ENCODE peak calls at places on chromosome 13, in seven cellular contexts. J is A549, X is SJCRH30, I is DND-41, D is HCT116, Y is psoas muscle, A is hepatocyte. E is an unnamed sample. For H3K9me3, the result is how much of the 10 kb centered on the place peaks cover.

GRCh38 chr13:73809561-73809960 is 324.6 kb downstream of the KLF12 start:
- DNase-seq in A (no peak), Y (no peak), X (no peak), D (no peak), J (peak), I (no peak), E (no peak)

GRCh38 chr13:80901111-80902014 is 560.4 kb upstream of the SPRY2 start:
- DNase-seq in D (no peak), A (peak), J (no peak), Y (no peak), X (peak), I (no peak), E (no peak)

GRCh38 chr13:48093588-48093987 is 1.3 kb downstream of the MED4 start:
- DNase-seq in J (no peak), I (no peak), Y (no peak), X (no peak), D (no peak), A (no peak), E (no peak)

GRCh38 chr13:94673841-94674240 is 38.5 kb downstream of the SOX21 start:
- DNase-seq in D (no peak), Y (no peak), I (no peak), X (no peak), J (no peak), A (no peak), E (no peak)

GRCh38 chr13:109348514-109349340 is 437.7 kb downstream of the IRS2 start:
- DNase-seq in Y (no peak), J (peak), I (no peak), X (no peak), D (no peak), A (no peak), E (peak)

GRCh38 chr13:80132741-80133601 is 208.0 kb downstream of the SPRY2 start:
- DNase-seq in A (peak), Y (peak), X (peak), D (no peak), J (peak), I (no peak), E (peak)

GRCh38 chr13:95385808-95386207 is 84.6 kb upstream of the ABCC4 start:
- DNase-seq in X (no peak), A (no peak), J (no peak), Y (no peak), I (no peak), D (no peak), E (no peak)

GRCh38 chr13:108924154-108924940 is 294.9 kb downstream of the MYO16 start:
- DNase-seq in A (no peak), I (no peak), X (no peak), Y (no peak), D (no peak), J (no peak), E (no peak)

GRCh38 chr13:51687928-51688714 is 103.9 kb downstream of the WDFY2 start:
- DNase-seq in D (no peak), Y (no peak), I (no peak), X (no peak), A (no peak), J (no peak), E (no peak)

GRCh38 chr13:28326081-28326480 is 168.8 kb downstream of the FLT1 start:
- DNase-seq in I (no peak), Y (no peak), D (no peak), A (no peak), J (no peak), X (no peak), E (no peak)

GRCh38 chr13:72998012-72998411 is 60.8 kb upstream of the KLF5 start:
- DNase-seq in I (no peak), A (no peak), X (no peak), D (no peak), J (no peak), Y (no peak), E (no peak)

GRCh38 chr13:89925107-89925506 is 1422.4 kb upstream of the MIR17HG start:
- DNase-seq in D (peak), X (peak), Y (no peak), I (no peak), J (peak), A (peak), E (no peak)

GRCh38 chr13:27921961-27922910 is 2.4 kb downstream of the PDX1 start:
- DNase-seq in X (no peak), I (no peak), D (no peak), Y (no peak), J (no peak), A (no peak), E (no peak)

GRCh38 chr13:112182251-112182650 is 115.3 kb downstream of the SOX1 start:
- DNase-seq in A (no peak), J (no peak), I (no peak), X (no peak), D (no peak), Y (no peak), E (no peak)

GRCh38 chr13:49517461-49517860 is 21.7 kb downstream of the PHF11 start:
- DNase-seq in I (no peak), D (no peak), A (peak), Y (no peak), J (no peak), X (no peak), E (no peak)

GRCh38 chr13:75055296-75055695 is 426.7 kb downstream of the TBC1D4 start:
- DNase-seq in Y (no peak), J (no peak), A (no peak), D (no peak), X (no peak), I (no peak), E (no peak)

GRCh38 chr13:90427322-90428272 is 919.9 kb upstream of the MIR17HG start:
- DNase-seq in J (no peak), D (no peak), X (peak), Y (no peak), A (no peak), I (no peak), E (no peak)

GRCh38 chr13:81017525-81018152 is 676.7 kb upstream of the SPRY2 start:
- DNase-seq in A (peak), Y (no peak), X (no peak), J (peak), D (peak), I (no peak), E (peak)

GRCh38 chr13:35956074-35956473 is 175.1 kb downstream of the DCLK1 start:
- DNase-seq in J (no peak), Y (no peak), I (no peak), X (no peak), D (no peak), A (no peak), E (no peak)

GRCh38 chr13:97202761-97203160 is 19.4 kb upstream of the MBNL2 start:
- DNase-seq in J (no peak), X (no peak), I (no peak), Y (no peak), D (no peak), A (no peak), E (no peak)

GRCh38 chr13:35876601-35877000 is 254.6 kb downstream of the DCLK1 start:
- DNase-seq in X (no peak), A (no peak), D (no peak), J (no peak), Y (no peak), I (no peak), E (no peak)

GRCh38 chr13:72104656-72105180 is 237.7 kb upstream of the DACH1 start:
- DNase-seq in D (no peak), X (no peak), J (no peak), Y (no peak), I (no peak), A (no peak), E (no peak)

GRCh38 chr13:47230155-47230554 is 333.3 kb upstream of the HTR2A start:
- DNase-seq in I (no peak), A (no peak), Y (no peak), X (no peak), D (no peak), J (no peak), E (no peak)

GRCh38 chr13:44703371-44703770 is 127.2 kb upstream of the TSC22D1 start:
- DNase-seq in X (no peak), A (peak), Y (no peak), D (no peak), I (no peak), J (no peak), E (no peak)

GRCh38 chr13:85738696-85739320 is 60.4 kb downstream of the SLITRK6 start:
- DNase-seq in I (no peak), X (no peak), J (no peak), Y (no peak), D (no peak), A (no peak), E (no peak)

GRCh38 chr13:112450118-112450517 is 74.0 kb downstream of the SPACA7 start:
- DNase-seq in I (no peak), A (no peak), X (no peak), D (no peak), Y (no peak), J (no peak), E (no peak)

GRCh38 chr13:112697756-112698655 is 8.2 kb downstream of the ATP11A start:
- DNase-seq in D (no peak), Y (peak), A (no peak), X (no peak), J (no peak), I (no peak), E (no peak)

GRCh38 chr13:61406275-61406674 is 9.4 kb downstream of the PCDH20 start:
- DNase-seq in I (no peak), D (no peak), A (no peak), Y (no peak), X (no peak), J (no peak), E (no peak)

GRCh38 chr13:40665061-40665753 is 1.2 kb downstream of the FOXO1 start:
- DNase-seq in A (peak), X (peak), Y (peak), I (no peak), J (peak), D (no peak), E (peak)

GRCh38 chr13:49652691-49653305 is 24.5 kb downstream of the ARL11 start:
- DNase-seq in X (peak), A (peak), D (peak), J (peak), I (peak), Y (peak), E (no peak)

GRCh38 chr13:44715287-44716224 is 139.4 kb upstream of the TSC22D1 start:
- DNase-seq in Y (no peak), I (no peak), X (no peak), A (no peak), D (no peak), J (no peak), E (no peak)

GRCh38 chr13:51221674-51222509 is at the start of gene FAM124A:
- DNase-seq in X (peak), I (peak), Y (peak), D (peak), J (peak), A (peak), E (no peak)

GRCh38 chr13:76226941-76227340 is 590.8 kb downstream of the LMO7 start:
- DNase-seq in I (no peak), A (no peak), Y (no peak), X (peak), J (no peak), D (no peak), E (no peak)

GRCh38 chr13:79270859-79271258 is 135.2 kb downstream of the RBM26 start:
- DNase-seq in X (no peak), A (no peak), J (no peak), Y (no peak), D (no peak), I (no peak), E (no peak)

GRCh38 chr13:100588350-100589177 is at the start of gene GGACT:
- DNase-seq in X (peak), J (peak), Y (peak), I (peak), D (peak), A (peak), E (peak)

GRCh38 chr13:29858231-29858630 is 7.8 kb upstream of the UBL3 start:
- DNase-seq in I (no peak), J (no peak), A (no peak), D (no peak), Y (no peak), X (no peak), E (no peak)

GRCh38 chr13:101488734-101489133 is 36.3 kb downstream of the ITGBL1 start:
- DNase-seq in X (no peak), A (no peak), D (no peak), Y (no peak), J (no peak), I (no peak), E (no peak)

GRCh38 chr13:52348081-52348480 is 57.9 kb downstream of the THSD1 start:
- DNase-seq in Y (no peak), X (peak), J (peak), A (no peak), I (no peak), D (peak), E (no peak)

GRCh38 chr13:95479706-95480105 is 72.8 kb upstream of the CLDN10 start:
- DNase-seq in X (no peak), D (no peak), Y (no peak), I (no peak), J (no peak), A (no peak), E (no peak)

GRCh38 chr13:31208554-31209122 is 8.9 kb downstream of the B3GLCT start:
- DNase-seq in D (no peak), I (no peak), A (no peak), X (peak), Y (no peak), J (no peak), E (no peak)
- H3K27ac ChIP-seq in D (no peak), I (no peak), A (no peak), X (peak), Y (peak), J (no peak), E (no peak)

GRCh38 chr13:25171517-25172302 is at the start of gene AMER2:
- DNase-seq in X (no peak), I (no peak), J (no peak), Y (no peak), D (no peak), A (peak), E (no peak)
- H3K9me3 ChIP-seq in X (under half), I (under half), J (under half), Y (under half), D (under half), A (under half), E (under half)

GRCh38 chr13:67224148-67224846 is 5.8 kb downstream of the PCDH9 start:
- DNase-seq in J (peak), Y (peak), D (peak), X (peak), I (peak), A (peak), E (peak)
- H3K27ac ChIP-seq in J (peak), Y (no peak), D (no peak), X (no peak), I (peak), A (peak), E (no peak)

GRCh38 chr13:46032341-46032740 is 20.2 kb downstream of the ZC3H13 start:
- DNase-seq in I (no peak), X (no peak), D (no peak), Y (no peak), J (no peak), A (no peak), E (no peak)
- H3K9me3 ChIP-seq in I (under half), X (under half), D (under half), Y (under half), J (under half), A (under half), E (under half)

GRCh38 chr13:99053636-99054233 is 75.9 kb upstream of the DOCK9 start:
- DNase-seq in A (no peak), I (peak), D (no peak), X (no peak), J (no peak), Y (no peak), E (no peak)

GRCh38 chr13:99055286-99056073 is 77.6 kb upstream of the DOCK9 start:
- DNase-seq in A (no peak), I (peak), J (no peak), X (no peak), Y (no peak), D (no peak), E (no peak)

GRCh38 chr13:99056381-99057014 is 78.6 kb upstream of the DOCK9 start:
- DNase-seq in X (no peak), Y (no peak), D (no peak), I (no peak), A (no peak), J (peak), E (peak)

GRCh38 chr13:99050983-99051488 is 73.2 kb upstream of the DOCK9 start:
- DNase-seq in X (no peak), J (no peak), Y (no peak), I (peak), A (no peak), D (no peak), E (no peak)

DNA sequence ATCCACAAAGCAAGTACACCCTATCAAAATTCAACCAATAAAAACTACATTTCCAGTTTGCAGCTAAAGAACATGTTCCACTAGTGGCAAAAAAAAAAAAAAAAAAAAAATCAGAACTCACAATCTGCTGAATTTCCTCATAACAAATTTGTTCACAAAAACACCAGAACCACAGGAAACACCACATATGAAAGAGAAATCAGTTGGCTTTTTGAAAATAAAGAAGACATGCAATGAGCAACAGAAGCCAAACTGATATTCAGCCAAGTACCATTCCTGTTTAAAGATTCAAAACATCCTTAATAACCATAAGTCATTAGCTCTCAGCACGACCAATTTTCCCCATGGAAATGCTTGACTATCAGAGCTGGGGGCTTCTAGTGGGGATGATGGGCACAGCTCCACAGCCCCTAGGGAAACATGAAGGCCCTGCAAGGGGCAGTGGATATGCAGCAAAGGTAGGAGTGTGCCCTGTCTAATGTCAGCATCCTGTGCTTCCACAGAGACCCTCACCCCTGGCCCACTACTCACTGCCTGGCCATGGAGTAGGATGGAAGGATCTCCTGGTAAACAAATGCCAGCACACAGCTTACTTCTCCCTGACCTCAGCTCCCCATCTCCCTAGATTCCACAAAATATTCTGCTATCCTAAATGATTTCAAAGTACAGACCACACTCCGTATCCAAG is 74.0 kb upstream of the DOCK9 start:
- DNase-seq in D (no peak), X (no peak), I (no peak), J (no peak), A (no peak), Y (no peak), E (no peak)
- H3K27ac ChIP-seq in D (no peak), X (no peak), I (no peak), J (no peak), A (no peak), Y (no peak), E (no peak)

GRCh38 chr13:57832187-57832586 is 200.6 kb downstream of the PCDH17 start:
- DNase-seq in A (no peak), X (no peak), D (no peak), I (no peak), Y (peak), J (no peak), E (no peak)
- H3K9me3 ChIP-seq in A (under half), X (under half), D (under half), I (under half), Y (under half), J (under half), E (under half)

GRCh38 chr13:39501711-39502324 is 101.2 kb downstream of the LHFPL6 start:
- DNase-seq in I (no peak), X (no peak), A (peak), J (no peak), D (no peak), Y (no peak), E (no peak)
- H3K27ac ChIP-seq in I (no peak), X (no peak), A (peak), J (no peak), D (no peak), Y (no peak), E (no peak)